ENCODE peak calls at places on chromosome 22, in seven cellular contexts. One of them, this sample, is unnamed.

GRCh38 chr22:22553735-22554134 is 5.3 kb downstream of the PRAME start:
- DNase-seq in GM12878: no peak
- DNase-seq in SK-N-SH: no peak
- DNase-seq in K562: peak; percentile 66
- DNase-seq in H1: no peak
- DNase-seq in HepG2: no peak
- DNase-seq in HCT116: no peak
- DNase-seq in this sample: no peak

GRCh38 chr22:34623580-34623979 is 442.4 kb upstream of the ISX start:
- DNase-seq in GM12878: no peak
- DNase-seq in H1: no peak
- DNase-seq in HepG2: no peak
- DNase-seq in HCT116: no peak
- DNase-seq in SK-N-SH: no peak
- DNase-seq in K562: no peak
- DNase-seq in this sample: no peak

GRCh38 chr22:31618471-31619176 is 43.4 kb downstream of the PISD start:
- DNase-seq in K562: no peak
- DNase-seq in H1: no peak
- DNase-seq in HCT116: no peak
- DNase-seq in SK-N-SH: no peak
- DNase-seq in GM12878: no peak
- DNase-seq in HepG2: no peak
- DNase-seq in this sample: no peak

GRCh38 chr22:31605851-31606585 is 56.0 kb downstream of the PISD start:
- DNase-seq in SK-N-SH: no peak
- DNase-seq in HCT116: no peak
- DNase-seq in HepG2: no peak
- DNase-seq in GM12878: no peak
- DNase-seq in K562: no peak
- DNase-seq in H1: no peak
- DNase-seq in this sample: no peak

GRCh38 chr22:25728064-25728463 is 13.9 kb upstream of the MYO18B start:
- DNase-seq in K562: no peak
- DNase-seq in HepG2: no peak
- DNase-seq in SK-N-SH: no peak
- DNase-seq in GM12878: no peak
- DNase-seq in HCT116: no peak
- DNase-seq in H1: no peak
- DNase-seq in this sample: no peak

GRCh38 chr22:32585737-32586136 is 111.1 kb downstream of the FBXO7 start:
- DNase-seq in SK-N-SH: no peak
- DNase-seq in GM12878: no peak
- DNase-seq in HepG2: no peak
- DNase-seq in H1: no peak
- DNase-seq in K562: no peak
- DNase-seq in HCT116: no peak
- DNase-seq in this sample: no peak

GRCh38 chr22:16949561-16949960 is 58.5 kb downstream of the GAB4 start:
- DNase-seq in H1: no peak
- DNase-seq in GM12878: peak; percentile 31
- DNase-seq in HCT116: peak; percentile 29
- DNase-seq in K562: no peak
- DNase-seq in HepG2: no peak
- DNase-seq in SK-N-SH: no peak
- DNase-seq in this sample: no peak

GRCh38 chr22:34973016-34973415 is 92.9 kb upstream of the ISX start:
- DNase-seq in GM12878: no peak
- DNase-seq in H1: no peak
- DNase-seq in HCT116: no peak
- DNase-seq in SK-N-SH: no peak
- DNase-seq in HepG2: no peak
- DNase-seq in K562: no peak
- DNase-seq in this sample: no peak

GRCh38 chr22:30523646-30524489 is 18.4 kb upstream of the SEC14L4 start:
- DNase-seq in H1: no peak
- DNase-seq in K562: no peak
- DNase-seq in GM12878: no peak
- DNase-seq in HepG2: no peak
- DNase-seq in HCT116: no peak
- DNase-seq in SK-N-SH: no peak
- DNase-seq in this sample: no peak

GRCh38 chr22:42621505-42622002 is 6.9 kb upstream of the POLDIP3 start:
- DNase-seq in H1: peak; percentile 94
- DNase-seq in K562: peak; percentile 81
- DNase-seq in SK-N-SH: peak; percentile 89
- DNase-seq in HCT116: peak; percentile 50
- DNase-seq in HepG2: peak; percentile 47
- DNase-seq in GM12878: no peak
- DNase-seq in this sample: peak; percentile 46

GRCh38 chr22:48429621-48430020 is 1398.1 kb downstream of the BRD1 start:
- DNase-seq in HepG2: no peak
- DNase-seq in H1: no peak
- DNase-seq in GM12878: no peak
- DNase-seq in SK-N-SH: no peak
- DNase-seq in K562: no peak
- DNase-seq in HCT116: no peak
- DNase-seq in this sample: no peak

GRCh38 chr22:19149047-19149883 is 827 bp downstream of the GSC2 start:
- DNase-seq in SK-N-SH: peak; percentile 56
- DNase-seq in HCT116: no peak
- DNase-seq in GM12878: no peak
- DNase-seq in K562: peak; percentile 75
- DNase-seq in HepG2: no peak
- DNase-seq in H1: peak; percentile 84
- DNase-seq in this sample: no peak

GRCh38 chr22:46905834-46906233 is 143.4 kb downstream of the TBC1D22A start:
- DNase-seq in H1: no peak
- DNase-seq in SK-N-SH: no peak
- DNase-seq in HepG2: no peak
- DNase-seq in GM12878: no peak
- DNase-seq in K562: no peak
- DNase-seq in HCT116: no peak
- DNase-seq in this sample: no peak

GRCh38 chr22:32864041-32864440 is 62.5 kb downstream of the TIMP3 start:
- DNase-seq in GM12878: no peak
- DNase-seq in HCT116: no peak
- DNase-seq in H1: no peak
- DNase-seq in HepG2: no peak
- DNase-seq in K562: no peak
- DNase-seq in SK-N-SH: no peak
- DNase-seq in this sample: no peak

GRCh38 chr22:45036154-45036553 is 26.3 kb upstream of the PHF21B start:
- DNase-seq in HepG2: no peak
- DNase-seq in GM12878: no peak
- DNase-seq in H1: no peak
- DNase-seq in SK-N-SH: no peak
- DNase-seq in HCT116: no peak
- DNase-seq in K562: no peak
- DNase-seq in this sample: peak; percentile 50

GRCh38 chr22:45007946-45008852 is 1.6 kb downstream of the PHF21B start:
- DNase-seq in H1: peak; percentile 80
- DNase-seq in HepG2: no peak
- DNase-seq in GM12878: no peak
- DNase-seq in HCT116: no peak
- DNase-seq in SK-N-SH: peak; percentile 64
- DNase-seq in K562: peak; percentile 16
- DNase-seq in this sample: no peak

GRCh38 chr22:22348127-22348814 is 103.7 kb downstream of the VPREB1 start:
- DNase-seq in HepG2: peak; percentile 45
- DNase-seq in K562: no peak
- DNase-seq in GM12878: no peak
- DNase-seq in HCT116: peak; percentile 26
- DNase-seq in SK-N-SH: no peak
- DNase-seq in H1: peak; percentile 50
- DNase-seq in this sample: no peak

GRCh38 chr22:19178065-19178658 is 374 bp downstream of the SLC25A1 start:
- DNase-seq in HCT116: no peak
- DNase-seq in GM12878: no peak
- DNase-seq in HepG2: peak; percentile 21
- DNase-seq in SK-N-SH: peak; percentile 85
- DNase-seq in H1: peak; percentile 73
- DNase-seq in K562: peak; percentile 98
- DNase-seq in this sample: no peak

GRCh38 chr22:32854351-32854804 is 52.9 kb downstream of the TIMP3 start:
- DNase-seq in HepG2: no peak
- DNase-seq in H1: no peak
- DNase-seq in SK-N-SH: no peak
- DNase-seq in HCT116: no peak
- DNase-seq in K562: no peak
- DNase-seq in GM12878: no peak
- DNase-seq in this sample: no peak

GRCh38 chr22:37139762-37140161 is 10.0 kb downstream of the IL2RB start:
- DNase-seq in K562: peak; percentile 12
- DNase-seq in HCT116: no peak
- DNase-seq in GM12878: no peak
- DNase-seq in HepG2: no peak
- DNase-seq in H1: no peak
- DNase-seq in SK-N-SH: no peak
- DNase-seq in this sample: no peak

GRCh38 chr22:17949926-17950473 is 74.4 kb downstream of the MICAL3 start:
- DNase-seq in GM12878: no peak
- DNase-seq in SK-N-SH: no peak
- DNase-seq in H1: no peak
- DNase-seq in HepG2: no peak
- DNase-seq in K562: no peak
- DNase-seq in HCT116: no peak
- DNase-seq in this sample: no peak
- TF ChIP-seq JUND in GM12878: no peak
- TF ChIP-seq JUND in SK-N-SH: no peak
- TF ChIP-seq JUND in H1: no peak
- TF ChIP-seq JUND in HepG2: no peak
- TF ChIP-seq JUND in K562: no peak
- TF ChIP-seq JUND in HCT116: no peak
- TF ChIP-seq JUND in this sample: no peak

GRCh38 chr22:24683671-24684070 is 80.7 kb downstream of the GGT1 start:
- DNase-seq in HCT116: no peak
- DNase-seq in HepG2: no peak
- DNase-seq in H1: no peak
- DNase-seq in GM12878: no peak
- DNase-seq in SK-N-SH: no peak
- DNase-seq in K562: no peak
- DNase-seq in this sample: no peak

GRCh38 chr22:24688294-24688693 is 85.3 kb downstream of the GGT1 start:
- DNase-seq in H1: no peak
- DNase-seq in GM12878: no peak
- DNase-seq in SK-N-SH: no peak
- DNase-seq in HCT116: no peak
- DNase-seq in HepG2: no peak
- DNase-seq in K562: no peak
- DNase-seq in this sample: no peak

GRCh38 chr22:24686280-24686679 is 83.3 kb downstream of the GGT1 start:
- DNase-seq in HCT116: no peak
- DNase-seq in GM12878: no peak
- DNase-seq in H1: no peak
- DNase-seq in HepG2: no peak
- DNase-seq in SK-N-SH: no peak
- DNase-seq in K562: no peak
- DNase-seq in this sample: no peak

GRCh38 chr22:24681236-24681635 is 78.2 kb downstream of the GGT1 start:
- DNase-seq in H1: no peak
- DNase-seq in HCT116: no peak
- DNase-seq in K562: no peak
- DNase-seq in HepG2: no peak
- DNase-seq in SK-N-SH: no peak
- DNase-seq in GM12878: no peak
- DNase-seq in this sample: no peak

GRCh38 chr22:24685804-24686203 is 82.8 kb downstream of the GGT1 start:
- DNase-seq in H1: peak; percentile 69
- DNase-seq in SK-N-SH: peak; percentile 65
- DNase-seq in GM12878: no peak
- DNase-seq in HepG2: no peak
- DNase-seq in HCT116: no peak
- DNase-seq in K562: no peak
- DNase-seq in this sample: no peak
- TF ChIP-seq JUND in H1: no peak
- TF ChIP-seq JUND in SK-N-SH: no peak
- TF ChIP-seq JUND in GM12878: no peak
- TF ChIP-seq JUND in HepG2: no peak
- TF ChIP-seq JUND in HCT116: no peak
- TF ChIP-seq JUND in K562: no peak
- TF ChIP-seq JUND in this sample: no peak

DNA sequence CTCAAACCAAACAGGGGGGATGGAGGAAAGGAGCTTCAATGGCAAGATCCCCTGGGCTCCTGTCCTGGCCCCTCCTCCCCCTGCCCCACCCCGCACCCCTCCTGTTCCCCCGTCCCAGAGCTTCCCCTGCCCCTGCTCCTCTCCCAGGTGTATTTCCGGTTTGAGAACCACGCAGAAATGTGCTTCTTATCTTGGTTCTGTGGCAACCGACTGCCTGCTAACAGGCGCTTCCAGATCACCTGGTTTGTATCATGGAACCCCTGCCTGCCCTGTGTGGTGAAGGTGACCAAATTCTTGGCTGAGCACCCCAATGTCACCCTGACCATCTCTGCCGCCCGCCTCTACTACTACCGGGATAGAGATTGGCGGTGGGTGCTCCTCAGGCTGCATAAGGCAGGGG is 4.0 kb downstream of the APOBEC3D start:
- DNase-seq in SK-N-SH: no peak
- DNase-seq in H1: no peak
- DNase-seq in GM12878: no peak
- DNase-seq in HepG2: no peak
- DNase-seq in HCT116: no peak
- DNase-seq in K562: no peak
- DNase-seq in this sample: no peak
- TF ChIP-seq JUND in SK-N-SH: no peak
- TF ChIP-seq JUND in H1: no peak
- TF ChIP-seq JUND in GM12878: no peak
- TF ChIP-seq JUND in HepG2: no peak
- TF ChIP-seq JUND in HCT116: no peak
- TF ChIP-seq JUND in K562: no peak
- TF ChIP-seq JUND in this sample: no peak

GRCh38 chr22:20610757-20611156 is 103.3 kb downstream of the MED15 start:
- DNase-seq in H1: no peak
- DNase-seq in HCT116: no peak
- DNase-seq in K562: no peak
- DNase-seq in SK-N-SH: no peak
- DNase-seq in GM12878: no peak
- DNase-seq in HepG2: no peak
- DNase-seq in this sample: no peak

GRCh38 chr22:20611418-20611817 is 104.0 kb downstream of the MED15 start:
- DNase-seq in HCT116: no peak
- DNase-seq in GM12878: no peak
- DNase-seq in HepG2: no peak
- DNase-seq in SK-N-SH: no peak
- DNase-seq in H1: no peak
- DNase-seq in K562: no peak
- DNase-seq in this sample: no peak

GRCh38 chr22:20615533-20616450 is 108.4 kb downstream of the MED15 start:
- DNase-seq in SK-N-SH: no peak
- DNase-seq in H1: no peak
- DNase-seq in K562: no peak
- DNase-seq in HepG2: no peak
- DNase-seq in GM12878: no peak
- DNase-seq in HCT116: no peak
- DNase-seq in this sample: no peak

GRCh38 chr22:20615021-20615420 is 107.6 kb downstream of the MED15 start:
- DNase-seq in GM12878: no peak
- DNase-seq in HepG2: no peak
- DNase-seq in K562: no peak
- DNase-seq in SK-N-SH: no peak
- DNase-seq in HCT116: no peak
- DNase-seq in H1: no peak
- DNase-seq in this sample: no peak

GRCh38 chr22:20613301-20613700 is 105.9 kb downstream of the MED15 start:
- DNase-seq in HepG2: no peak
- DNase-seq in GM12878: no peak
- DNase-seq in HCT116: no peak
- DNase-seq in H1: no peak
- DNase-seq in SK-N-SH: no peak
- DNase-seq in K562: no peak
- DNase-seq in this sample: no peak
- TF ChIP-seq JUND in HepG2: no peak
- TF ChIP-seq JUND in GM12878: no peak
- TF ChIP-seq JUND in HCT116: no peak
- TF ChIP-seq JUND in H1: no peak
- TF ChIP-seq JUND in SK-N-SH: no peak
- TF ChIP-seq JUND in K562: no peak
- TF ChIP-seq JUND in this sample: no peak